ENCODE peak calls at places on chromosomes 5 and 9, in six cellular contexts. One of them, this sample, is unnamed.

GRCh38 chr9:137006116-137007003 is 10.0 kb upstream of the CLIC3 start:
- DNase-seq in heart left ventricle: no peak
- DNase-seq in amniotic epithelial cell: no peak
- DNase-seq in NCI-H2029: no peak
- DNase-seq in pulmonary artery endothelial cell: no peak
- DNase-seq in activated T-helper 1 cell treated with anti-CD3 and anti-CD28 coated beads, Interleukin-2, amount 50 U/mL, for 16 hours: no peak
- DNase-seq in this sample: no peak

GRCh38 chr5:96885518-96886338 is 9.4 kb downstream of the ERAP2 start:
- DNase-seq in heart left ventricle: no peak
- DNase-seq in amniotic epithelial cell: no peak
- DNase-seq in NCI-H2029: no peak
- DNase-seq in pulmonary artery endothelial cell: no peak
- DNase-seq in activated T-helper 1 cell treated with anti-CD3 and anti-CD28 coated beads, Interleukin-2, amount 50 U/mL, for 16 hours: no peak
- DNase-seq in this sample: no peak

GRCh38 chr5:169656125-169656990 is 19.3 kb downstream of the DOCK2 start:
- DNase-seq in heart left ventricle: peak; percentile 59
- DNase-seq in amniotic epithelial cell: peak; percentile 54
- DNase-seq in NCI-H2029: no peak
- DNase-seq in pulmonary artery endothelial cell: no peak
- DNase-seq in activated T-helper 1 cell treated with anti-CD3 and anti-CD28 coated beads, Interleukin-2, amount 50 U/mL, for 16 hours: no peak
- DNase-seq in this sample: no peak

GRCh38 chr9:133869674-133870419 is 122.3 kb downstream of the VAV2 start:
- DNase-seq in heart left ventricle: no peak
- DNase-seq in amniotic epithelial cell: peak; percentile 83
- DNase-seq in NCI-H2029: no peak
- DNase-seq in pulmonary artery endothelial cell: no peak
- DNase-seq in activated T-helper 1 cell treated with anti-CD3 and anti-CD28 coated beads, Interleukin-2, amount 50 U/mL, for 16 hours: no peak
- DNase-seq in this sample: no peak

GRCh38 chr9:69943146-69943545 is 100.5 kb upstream of the MAMDC2 start:
- DNase-seq in heart left ventricle: no peak
- DNase-seq in amniotic epithelial cell: no peak
- DNase-seq in NCI-H2029: no peak
- DNase-seq in pulmonary artery endothelial cell: no peak
- DNase-seq in activated T-helper 1 cell treated with anti-CD3 and anti-CD28 coated beads, Interleukin-2, amount 50 U/mL, for 16 hours: no peak
- DNase-seq in this sample: no peak

GRCh38 chr5:68656936-68657857 is 436.6 kb upstream of the SLC30A5 start:
- DNase-seq in heart left ventricle: no peak
- DNase-seq in amniotic epithelial cell: no peak
- DNase-seq in NCI-H2029: no peak
- DNase-seq in pulmonary artery endothelial cell: no peak
- DNase-seq in activated T-helper 1 cell treated with anti-CD3 and anti-CD28 coated beads, Interleukin-2, amount 50 U/mL, for 16 hours: no peak
- DNase-seq in this sample: no peak

GRCh38 chr5:73028991-73029540 is 73.2 kb downstream of the FCHO2 start:
- DNase-seq in heart left ventricle: no peak
- DNase-seq in amniotic epithelial cell: peak; percentile 56
- DNase-seq in NCI-H2029: no peak
- DNase-seq in pulmonary artery endothelial cell: no peak
- DNase-seq in activated T-helper 1 cell treated with anti-CD3 and anti-CD28 coated beads, Interleukin-2, amount 50 U/mL, for 16 hours: no peak
- DNase-seq in this sample: no peak

GRCh38 chr5:179376701-179377420 is 31.6 kb upstream of the ADAMTS2 start:
- DNase-seq in heart left ventricle: no peak
- DNase-seq in amniotic epithelial cell: no peak
- DNase-seq in NCI-H2029: no peak
- DNase-seq in pulmonary artery endothelial cell: no peak
- DNase-seq in activated T-helper 1 cell treated with anti-CD3 and anti-CD28 coated beads, Interleukin-2, amount 50 U/mL, for 16 hours: no peak
- DNase-seq in this sample: no peak

GRCh38 chr5:36605241-36605640 is 1.2 kb upstream of the SLC1A3 start:
- DNase-seq in heart left ventricle: no peak
- DNase-seq in amniotic epithelial cell: no peak
- DNase-seq in NCI-H2029: no peak
- DNase-seq in pulmonary artery endothelial cell: no peak
- DNase-seq in activated T-helper 1 cell treated with anti-CD3 and anti-CD28 coated beads, Interleukin-2, amount 50 U/mL, for 16 hours: no peak
- DNase-seq in this sample: no peak

GRCh38 chr9:76810377-76810957 is 46.2 kb downstream of the PCA3 start:
- DNase-seq in heart left ventricle: no peak
- DNase-seq in amniotic epithelial cell: peak; percentile 71
- DNase-seq in NCI-H2029: peak; percentile 37
- DNase-seq in pulmonary artery endothelial cell: peak; percentile 20
- DNase-seq in activated T-helper 1 cell treated with anti-CD3 and anti-CD28 coated beads, Interleukin-2, amount 50 U/mL, for 16 hours: no peak
- DNase-seq in this sample: no peak

GRCh38 chr9:15851766-15852165 is 298.9 kb downstream of the CCDC171 start:
- DNase-seq in heart left ventricle: no peak
- DNase-seq in amniotic epithelial cell: no peak
- DNase-seq in NCI-H2029: no peak
- DNase-seq in pulmonary artery endothelial cell: no peak
- DNase-seq in activated T-helper 1 cell treated with anti-CD3 and anti-CD28 coated beads, Interleukin-2, amount 50 U/mL, for 16 hours: no peak
- DNase-seq in this sample: no peak

GRCh38 chr9:137428311-137428630 is 5.1 kb downstream of the NOXA1 start:
- DNase-seq in heart left ventricle: peak; percentile 4
- DNase-seq in amniotic epithelial cell: no peak
- DNase-seq in NCI-H2029: no peak
- DNase-seq in pulmonary artery endothelial cell: no peak
- DNase-seq in activated T-helper 1 cell treated with anti-CD3 and anti-CD28 coated beads, Interleukin-2, amount 50 U/mL, for 16 hours: no peak
- DNase-seq in this sample: no peak

GRCh38 chr5:170483701-170484458 is 19.9 kb upstream of the KCNIP1 start:
- DNase-seq in heart left ventricle: no peak
- DNase-seq in amniotic epithelial cell: peak; percentile 4
- DNase-seq in NCI-H2029: no peak
- DNase-seq in pulmonary artery endothelial cell: no peak
- DNase-seq in activated T-helper 1 cell treated with anti-CD3 and anti-CD28 coated beads, Interleukin-2, amount 50 U/mL, for 16 hours: no peak
- DNase-seq in this sample: no peak

GRCh38 chr9:128550770-128551651 is 1.4 kb upstream of the SPTAN1 start:
- DNase-seq in heart left ventricle: peak; percentile 63
- DNase-seq in amniotic epithelial cell: peak; percentile 64
- DNase-seq in NCI-H2029: no peak
- DNase-seq in pulmonary artery endothelial cell: no peak
- DNase-seq in activated T-helper 1 cell treated with anti-CD3 and anti-CD28 coated beads, Interleukin-2, amount 50 U/mL, for 16 hours: no peak
- DNase-seq in this sample: no peak

This sample was measured in esophagus squamous epithelium.